ENCODE peak calls at places on chromosomes 11 and 22, in seven cellular contexts. O is sigmoid colon; Z is effector memory CD4-positive, alpha-beta T cell; J is tibial nerve; X is prostate gland; B is H9; R is mammary epithelial cell. N is an unnamed sample. For H3K27me3 and H3K4me1, the result is how much of the 10 kb centered on the place peaks cover.

GRCh38 chr11:93945596-93945995 is 75.6 kb upstream of the HEPHL1 start:
- DNase-seq in O (no peak), Z (no peak), B (no peak), R (no peak), X (no peak), J (no peak), N (no peak)

GRCh38 chr11:69297926-69298777 is 4.2 kb downstream of the MYEOV start:
- DNase-seq in J (peak), B (no peak), X (peak), R (peak), Z (peak), O (peak), N (peak)

GRCh38 chr22:19648419-19648929 is 65.8 kb upstream of the SEPTIN5 start:
- DNase-seq in R (no peak), Z (no peak), J (no peak), X (no peak), O (no peak), B (no peak), N (no peak)

GRCh38 chr11:64856382-64857227 is 12.2 kb upstream of the CDC42BPG start:
- DNase-seq in X (no peak), O (peak), R (peak), B (no peak), J (no peak), Z (no peak), N (peak)

GRCh38 chr22:27843441-27843840 is 41.9 kb upstream of the MN1 start:
- DNase-seq in R (no peak), B (no peak), Z (no peak), O (peak), X (no peak), J (no peak), N (no peak)

GRCh38 chr11:103929168-103929903 is 107.1 kb upstream of the DDI1 start:
- DNase-seq in X (no peak), B (no peak), O (no peak), Z (no peak), J (no peak), R (no peak), N (no peak)

GRCh38 chr22:29477919-29478318 is 2.1 kb upstream of the NEFH start:
- DNase-seq in Z (no peak), J (no peak), O (no peak), R (no peak), X (no peak), B (no peak), N (no peak)

GRCh38 chr11:117604349-117604995 is 192.5 kb downstream of the DSCAML1 start:
- DNase-seq in J (no peak), B (no peak), Z (no peak), O (peak), R (no peak), X (no peak), N (peak)

GRCh38 chr11:43238341-43238740 is 73.5 kb upstream of the API5 start:
- DNase-seq in R (no peak), X (no peak), Z (no peak), B (no peak), J (no peak), O (no peak), N (no peak)

GRCh38 chr11:117717485-117718314 is 79.3 kb downstream of the DSCAML1 start:
- DNase-seq in R (no peak), O (peak), J (no peak), Z (no peak), B (peak), X (peak), N (peak)

GRCh38 chr11:45045692-45046471 is 95.2 kb upstream of the TP53I11 start:
- DNase-seq in X (no peak), B (no peak), R (peak), Z (no peak), J (peak), O (peak), N (peak)

GRCh38 chr11:9802291-9802861 is 138.5 kb downstream of the SWAP70 start:
- DNase-seq in R (peak), Z (no peak), J (peak), B (no peak), O (no peak), X (peak), N (no peak)

GRCh38 chr11:69430566-69430965 is 50.9 kb upstream of the LINC01488 start:
- DNase-seq in J (no peak), O (peak), X (no peak), Z (no peak), R (no peak), B (no peak), N (no peak)

GRCh38 chr22:45893516-45893915 is 83.4 kb downstream of the WNT7B start:
- DNase-seq in R (no peak), O (no peak), Z (no peak), B (no peak), X (no peak), J (no peak), N (no peak)

GRCh38 chr11:120510406-120511115 is 987 bp upstream of the GRIK4 start:
- DNase-seq in X (no peak), Z (no peak), J (no peak), O (no peak), R (no peak), B (no peak), N (no peak)

GRCh38 chr11:116427903-116428637 is 344.7 kb downstream of the BUD13 start:
- DNase-seq in Z (no peak), O (no peak), B (no peak), R (peak), J (peak), X (peak), N (no peak)

GRCh38 chr22:39746600-39747262 is 146.8 kb downstream of the ENTHD1 start:
- DNase-seq in R (no peak), X (no peak), B (no peak), Z (no peak), J (no peak), O (no peak), N (no peak)

GRCh38 chr22:20568502-20569058 is 61.2 kb downstream of the MED15 start:
- DNase-seq in O (no peak), B (no peak), X (no peak), R (no peak), J (no peak), Z (no peak), N (peak)

GRCh38 chr11:128714881-128715280 is 21.0 kb downstream of the FLI1 start:
- DNase-seq in O (no peak), B (no peak), J (no peak), R (peak), Z (no peak), X (no peak), N (no peak)

GRCh38 chr22:41782316-41782715 is 18.2 kb upstream of the CCDC134 start:
- DNase-seq in R (no peak), X (no peak), Z (no peak), B (no peak), J (no peak), O (no peak), N (no peak)

GRCh38 chr11:102780491-102780918 is at the start of gene MMP10:
- DNase-seq in Z (no peak), J (no peak), B (peak), X (no peak), R (peak), O (no peak), N (no peak)

GRCh38 chr22:35053060-35053835 is 12.7 kb upstream of the ISX start:
- DNase-seq in J (no peak), Z (no peak), B (no peak), O (no peak), R (no peak), X (no peak), N (no peak)

GRCh38 chr11:114134870-114135269 is 75.4 kb downstream of the ZBTB16 start:
- DNase-seq in R (peak), J (no peak), Z (no peak), X (no peak), O (no peak), B (no peak), N (no peak)

GRCh38 chr11:114138411-114138810 is 78.9 kb downstream of the ZBTB16 start:
- DNase-seq in O (no peak), R (no peak), X (no peak), B (no peak), Z (no peak), J (no peak), N (no peak)

GRCh38 chr11:114135737-114136151 is 76.2 kb downstream of the ZBTB16 start:
- DNase-seq in X (no peak), R (no peak), B (peak), J (no peak), O (peak), Z (no peak), N (no peak)

GRCh38 chr11:114137838-114138237 is 78.3 kb downstream of the ZBTB16 start:
- DNase-seq in Z (no peak), B (no peak), J (no peak), O (peak), R (no peak), X (no peak), N (peak)

DNA sequence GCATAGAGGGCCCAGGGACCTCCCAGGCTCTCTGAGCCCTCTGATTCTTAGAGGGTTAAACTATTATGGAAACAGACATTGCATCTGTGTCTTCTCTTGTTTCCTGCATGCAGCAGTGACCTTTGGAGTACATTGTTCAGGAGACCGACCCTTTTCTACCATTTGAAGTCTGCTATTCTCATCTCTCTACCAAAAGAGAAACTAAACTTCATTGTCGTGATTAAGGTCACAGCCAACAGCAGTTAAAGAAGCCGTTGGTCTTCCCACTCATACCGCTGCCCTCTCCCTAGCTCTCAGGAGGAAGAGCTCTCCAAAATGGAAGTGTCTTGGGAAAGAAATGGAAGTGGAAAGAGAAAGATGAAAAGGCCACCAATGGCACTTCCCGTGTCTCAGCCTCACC is 77.5 kb downstream of the ZBTB16 start:
- DNase-seq in O (peak), J (no peak), R (no peak), Z (no peak), X (no peak), B (no peak), N (no peak)
- H3K27ac ChIP-seq in O (peak), J (peak), R (no peak), Z (no peak), X (no peak), B (no peak), N (peak)

GRCh38 chr22:22164541-22165272 is 79.9 kb upstream of the VPREB1 start:
- DNase-seq in B (no peak), Z (no peak), R (no peak), J (no peak), X (no peak), O (no peak), N (no peak)
- H3K27me3 ChIP-seq in B (half or more), Z (under half), R (under half), J (under half), X (under half), O (under half), N (under half)

GRCh38 chr22:43923631-43924548 is at the start of gene PNPLA3:
- DNase-seq in J (peak), Z (peak), O (peak), X (peak), R (peak), B (peak), N (peak)

GRCh38 chr22:43925433-43926348 is 2.1 kb downstream of the PNPLA3 start:
- DNase-seq in O (no peak), J (no peak), X (peak), B (peak), R (peak), Z (no peak), N (no peak)

GRCh38 chr22:43922123-43922522 is 1.5 kb upstream of the PNPLA3 start:
- DNase-seq in J (no peak), Z (no peak), R (no peak), B (peak), X (no peak), O (no peak), N (no peak)

GRCh38 chr22:43921361-43921760 is 2.2 kb upstream of the PNPLA3 start:
- DNase-seq in O (no peak), Z (no peak), R (peak), J (no peak), B (no peak), X (no peak), N (no peak)

GRCh38 chr22:43923191-43923590 is 414 bp upstream of the PNPLA3 start:
- DNase-seq in O (no peak), J (no peak), X (no peak), R (no peak), B (no peak), Z (no peak), N (no peak)
- H3K4me1 ChIP-seq in O (under half), J (under half), X (under half), R (half or more), B (under half), Z (under half), N (under half)

GRCh38 chr11:12271241-12271640 is 106.1 kb upstream of the PARVA start:
- DNase-seq in X (no peak), R (no peak), J (no peak), O (no peak), B (no peak), Z (no peak), N (no peak)

GRCh38 chr11:12269104-12269441 is 108.3 kb upstream of the PARVA start:
- DNase-seq in R (peak), B (no peak), Z (no peak), J (no peak), X (peak), O (peak), N (peak)

GRCh38 chr11:12270817-12271216 is 106.6 kb upstream of the PARVA start:
- DNase-seq in B (no peak), X (no peak), Z (no peak), R (no peak), O (no peak), J (no peak), N (no peak)

GRCh38 chr11:12270215-12270797 is 107.1 kb upstream of the PARVA start:
- DNase-seq in R (no peak), B (no peak), O (no peak), Z (no peak), J (no peak), X (no peak), N (no peak)

DNA sequence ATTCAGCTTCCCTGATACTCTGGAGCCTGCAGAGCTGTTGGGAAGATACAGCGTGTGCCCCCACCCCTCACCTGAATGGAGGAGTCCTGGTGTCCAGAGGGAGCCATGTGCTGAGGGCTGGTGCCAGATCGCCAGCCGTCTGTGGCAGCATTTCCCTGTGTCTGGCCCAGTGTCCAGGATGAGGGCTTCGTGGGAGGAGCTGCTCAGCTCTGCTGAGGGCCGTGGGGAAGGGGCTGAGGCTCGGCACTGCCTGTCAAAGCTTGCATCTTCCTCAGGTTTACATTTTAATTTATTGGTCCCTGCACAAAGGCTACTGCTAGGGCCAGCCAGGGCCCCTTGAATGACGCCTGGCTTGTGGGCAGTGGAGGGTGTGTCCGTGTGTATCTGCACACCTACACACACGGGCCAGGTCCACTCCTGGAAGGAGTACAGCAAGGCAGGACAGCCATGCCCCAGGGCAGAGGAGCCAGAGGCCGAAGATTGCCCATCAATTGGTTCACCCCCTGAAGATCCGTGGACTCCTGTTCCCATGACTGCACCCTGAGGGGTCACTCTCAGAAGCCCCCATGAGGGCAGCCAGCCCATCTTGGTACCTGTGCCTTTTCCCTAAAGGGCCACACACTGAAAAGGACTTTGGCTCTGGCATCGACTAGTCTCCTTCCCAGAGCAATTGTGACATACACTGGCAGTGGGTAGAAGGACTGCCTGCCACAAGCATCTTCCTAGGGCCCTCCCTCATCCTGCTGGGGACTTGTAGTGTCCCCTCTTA is 107.7 kb upstream of the PARVA start:
- DNase-seq in B (no peak), R (no peak), O (no peak), J (no peak), X (no peak), Z (no peak), N (peak)
- H3K27ac ChIP-seq in B (no peak), R (no peak), O (peak), J (no peak), X (peak), Z (no peak), N (peak)

GRCh38 chr22:44616461-44616860 is 85.5 kb upstream of the PRR5 start:
- DNase-seq in O (no peak), Z (no peak), J (no peak), X (no peak), B (no peak), R (no peak), N (no peak)

GRCh38 chr22:44615146-44615545 is 86.9 kb upstream of the PRR5 start:
- DNase-seq in J (no peak), X (no peak), R (no peak), O (no peak), B (no peak), Z (no peak), N (no peak)

GRCh38 chr22:44611880-44612496 is 90.0 kb upstream of the PRR5 start:
- DNase-seq in B (no peak), R (no peak), X (no peak), Z (no peak), J (no peak), O (no peak), N (no peak)

GRCh38 chr22:44615602-44616180 is 86.3 kb upstream of the PRR5 start:
- DNase-seq in O (no peak), Z (no peak), X (no peak), R (no peak), J (no peak), B (no peak), N (no peak)

GRCh38 chr22:44613196-44613595 is 88.8 kb upstream of the PRR5 start:
- DNase-seq in X (no peak), O (no peak), R (no peak), B (no peak), J (no peak), Z (no peak), N (no peak)
- H3K27me3 ChIP-seq in X (under half), O (under half), R (under half), B (under half), J (under half), Z (under half), N (under half)

GRCh38 chr11:2096919-2097301 is 42.3 kb downstream of the IGF2 start:
- DNase-seq in Z (no peak), R (no peak), J (peak), X (no peak), B (peak), O (peak), N (peak)
- H3K4me1 ChIP-seq in Z (under half), R (under half), J (under half), X (under half), B (under half), O (under half), N (under half)